ENCODE peak calls at places on chromosomes 4 and X, in eight cellular contexts. A, S, E, T, K, F, H and Y are unnamed samples.

GRCh38 chrX:53599781-53600396 is 86.6 kb downstream of the HUWE1 start:
- ATAC-seq in A (no peak), S (no peak), E (no peak), T (no peak), K (no peak), F (no peak), H (no peak), Y (peak; percentile 46)

GRCh38 chr4:169045862-169046584 is 36.0 kb upstream of the CBR4 start:
- ATAC-seq in A (no peak), S (no peak), E (no peak), T (peak; percentile 72), K (no peak), F (no peak), H (peak; percentile 95), Y (no peak)

GRCh38 chrX:13283968-13284914 is 35.6 kb downstream of the ATXN3L start:
- ATAC-seq in A (no peak), S (no peak), E (peak; percentile 71), T (no peak), K (no peak), F (peak; percentile 37), H (peak; percentile 83), Y (no peak)

GRCh38 chrX:123331859-123332258 is 147.8 kb downstream of the GRIA3 start:
- ATAC-seq in A (no peak), S (no peak), E (no peak), T (no peak), K (no peak), F (no peak), H (no peak), Y (no peak)

GRCh38 chr4:2258091-2259035 is 3.5 kb downstream of the MXD4 start:
- ATAC-seq in A (no peak), S (no peak), E (no peak), T (no peak), K (no peak), F (no peak), H (no peak), Y (no peak)

GRCh38 chr4:16140520-16141249 is 56.9 kb upstream of the PROM1 start:
- ATAC-seq in A (no peak), S (no peak), E (peak; percentile 86), T (no peak), K (peak; percentile 66), F (no peak), H (no peak), Y (no peak)

GRCh38 chr4:25953740-25954139 is 39.7 kb downstream of the SMIM20 start:
- ATAC-seq in A (no peak), S (peak; percentile 48), E (peak; percentile 34), T (no peak), K (no peak), F (peak; percentile 57), H (peak; percentile 45), Y (no peak)

GRCh38 chrX:64580035-64580434 is 184.8 kb upstream of the MTMR8 start:
- ATAC-seq in A (no peak), S (no peak), E (no peak), T (no peak), K (no peak), F (no peak), H (peak; percentile 69), Y (no peak)

GRCh38 chr4:113406723-113407016 is 354.9 kb downstream of the CAMK2D start:
- ATAC-seq in A (no peak), S (no peak), E (no peak), T (no peak), K (no peak), F (no peak), H (no peak), Y (no peak)

GRCh38 chr4:56990109-56990508 is 11.4 kb downstream of the POLR2B start:
- ATAC-seq in A (no peak), S (no peak), E (no peak), T (no peak), K (no peak), F (no peak), H (no peak), Y (no peak)

GRCh38 chr4:101200561-101200960 is 146.8 kb downstream of the PPP3CA start:
- ATAC-seq in A (no peak), S (peak; percentile 87), E (peak; percentile 90), T (peak; percentile 91), K (peak; percentile 60), F (peak; percentile 85), H (no peak), Y (peak; percentile 92)

GRCh38 chrX:55451626-55451989 is 319 bp upstream of the MAGEH1 start:
- ATAC-seq in A (peak; percentile 18), S (peak; percentile 75), E (peak; percentile 50), T (peak; percentile 60), K (peak; percentile 76), F (no peak), H (peak; percentile 33), Y (peak; percentile 46)